ENCODE peak calls at places on chromosomes 11 and 22, in seven cellular contexts. A, V, Q, E, F, S and H are unnamed samples.

GRCh38 chr11:19027829-19028595 is 32.5 kb downstream of the MRGPRX2 start:
- DNase-seq in S (peak; percentile 27), F (peak; percentile 73), E (peak; percentile 99), V (no peak), Q (peak; percentile 90), A (no peak), H (peak; percentile 94)

GRCh38 chr11:114607753-114608459 is 12.3 kb upstream of the NXPE4 start:
- DNase-seq in A (no peak), Q (no peak), V (no peak), S (peak; percentile 4), F (no peak), E (no peak), H (no peak)

GRCh38 chr11:121422675-121423074 is 29.4 kb upstream of the SORL1 start:
- DNase-seq in F (no peak), V (peak; percentile 78), Q (no peak), A (peak; percentile 25), S (no peak), E (no peak), H (no peak)

GRCh38 chr11:118021146-118021545 is 35.0 kb downstream of the IL10RA start:
- DNase-seq in E (no peak), A (no peak), V (no peak), S (no peak), F (no peak), Q (no peak), H (no peak)

GRCh38 chr11:58316142-58316541 is 42.7 kb downstream of the OR5B17 start:
- DNase-seq in S (peak; percentile 39), E (peak; percentile 78), V (no peak), F (peak; percentile 77), Q (peak; percentile 70), A (no peak), H (peak; percentile 39)

GRCh38 chr22:17087176-17088131 is 2.7 kb downstream of the IL17RA start:
- DNase-seq in V (no peak), Q (peak; percentile 41), F (peak; percentile 73), A (peak; percentile 66), S (peak; percentile 63), E (no peak), H (peak; percentile 9)

GRCh38 chr11:126363706-126364245 is 8.3 kb downstream of the ST3GAL4 start:
- DNase-seq in E (no peak), A (no peak), V (no peak), Q (no peak), S (no peak), F (no peak), H (no peak)

GRCh38 chr11:69915151-69915500 is 95.9 kb upstream of the FGF3 start:
- DNase-seq in F (peak; percentile 39), A (no peak), V (no peak), E (peak; percentile 24), S (peak; percentile 10), Q (peak; percentile 37), H (peak; percentile 4)

GRCh38 chr11:126927628-126928027 is 72.9 kb downstream of the KIRREL3 start:
- DNase-seq in V (no peak), E (peak; percentile 48), A (no peak), F (no peak), S (no peak), Q (no peak), H (no peak)

GRCh38 chr22:18152519-18152918 is 2.5 kb downstream of the USP18 start:
- DNase-seq in F (no peak), Q (no peak), S (no peak), A (peak; percentile 29), V (no peak), E (no peak), H (no peak)

GRCh38 chr11:114846040-114846791 is 167.9 kb downstream of the NXPE2 start:
- DNase-seq in A (no peak), F (no peak), Q (no peak), E (peak; percentile 3), S (no peak), V (no peak), H (no peak)

GRCh38 chr11:986270-986951 is 50.1 kb downstream of the MUC6 start:
- DNase-seq in F (no peak), V (no peak), E (no peak), A (no peak), S (no peak), Q (no peak), H (no peak)

GRCh38 chr11:34327804-34328631 is 29.8 kb downstream of the ABTB2 start:
- DNase-seq in Q (no peak), E (no peak), F (peak; percentile 35), S (peak; percentile 31), A (no peak), V (no peak), H (no peak)

GRCh38 chr22:35914665-35915476 is 113.8 kb downstream of the RBFOX2 start:
- DNase-seq in F (peak; percentile 93), A (no peak), Q (peak; percentile 91), V (no peak), S (peak; percentile 88), E (peak; percentile 88), H (peak; percentile 61)

GRCh38 chr11:35735411-35735810 is 72.8 kb downstream of the TRIM44 start:
- DNase-seq in Q (no peak), V (no peak), F (no peak), A (no peak), S (no peak), E (no peak), H (no peak)

GRCh38 chr22:50728523-50728931 is 9.5 kb upstream of the ACR start:
- DNase-seq in S (no peak), F (no peak), A (no peak), E (no peak), Q (no peak), V (peak; percentile 31), H (no peak)

GRCh38 chr11:1926156-1927031 is 6.9 kb downstream of the TNNT3 start:
- DNase-seq in A (no peak), S (no peak), F (no peak), Q (no peak), E (no peak), V (peak; percentile 53), H (no peak)

GRCh38 chr11:47204633-47204989 is 10.2 kb upstream of the DDB2 start:
- DNase-seq in V (no peak), F (peak; percentile 50), E (peak; percentile 20), Q (peak; percentile 70), S (peak; percentile 72), A (no peak), H (peak; percentile 14)